ENCODE peak calls at places on chromosome X, in nine cellular contexts. Z is omental fat pad; C is NCI-H2171; I is RCC 7860; V is activated naive CD8-positive, alpha-beta T cell treated with anti-CD3 and anti-CD28 coated beads, Interleukin-2, amount 50 U/mL, for 16 hours; N is activated CD4-positive, alpha-beta T cell treated with anti-CD3 and anti-CD28 coated beads, Interleukin-2, amount 50 U/mL, for 48 hours; T is AML-193; K is astrocyte; L is CD8-positive, alpha-beta memory T cell. A is an unnamed sample.

GRCh38 chrX:6371353-6371752 is 142.7 kb upstream of the NLGN4X start:
- DNase-seq in Z (no peak), C (no peak), I (no peak), V (no peak), N (no peak), T (no peak), K (no peak), L (no peak), A (no peak)

GRCh38 chrX:53422915-53423268 is 219 bp downstream of the RIBC1 start:
- DNase-seq in Z (no peak), C (no peak), I (no peak), V (no peak), N (no peak), T (no peak), K (no peak), L (no peak), A (no peak)

GRCh38 chrX:85052207-85052606 is 48.5 kb downstream of the APOOL start:
- DNase-seq in Z (no peak), C (no peak), I (peak), V (no peak), N (no peak), T (no peak), K (no peak), L (no peak), A (no peak)

GRCh38 chrX:3177851-3178250 is 136.6 kb downstream of the ARSF start:
- DNase-seq in Z (no peak), C (no peak), I (peak), V (no peak), N (no peak), T (no peak), K (no peak), L (no peak), A (no peak)

GRCh38 chrX:2679534-2680485 is 11.3 kb upstream of the CD99 start:
- DNase-seq in Z (no peak), C (no peak), I (no peak), V (no peak), N (no peak), T (no peak), K (peak), L (no peak), A (no peak)

GRCh38 chrX:12138366-12139313 is at the start of gene FRMPD4:
- DNase-seq in Z (no peak), C (no peak), I (no peak), V (no peak), N (no peak), T (no peak), K (no peak), L (no peak), A (no peak)

GRCh38 chrX:32868524-32868895 is 342.8 kb downstream of the DMD start:
- DNase-seq in Z (no peak), C (no peak), I (no peak), V (no peak), N (no peak), T (no peak), K (no peak), L (no peak), A (no peak)

GRCh38 chrX:53287493-53288138 is 6.2 kb upstream of the IQSEC2 start:
- DNase-seq in Z (no peak), C (no peak), I (peak), V (no peak), N (peak), T (peak), K (peak), L (peak), A (peak)

GRCh38 chrX:9285342-9285771 is 179.5 kb upstream of the TBL1X start:
- DNase-seq in Z (no peak), C (no peak), I (no peak), V (peak), N (peak), T (no peak), K (no peak), L (no peak), A (no peak)

GRCh38 chrX:41604154-41604553 is 84.6 kb upstream of the GPR34 start:
- DNase-seq in Z (no peak), C (no peak), I (no peak), V (no peak), N (no peak), T (no peak), K (no peak), L (no peak), A (no peak)

GRCh38 chrX:39726810-39727209 is 370.9 kb downstream of the BCOR start:
- DNase-seq in Z (no peak), C (no peak), I (peak), V (no peak), N (no peak), T (no peak), K (peak), L (no peak), A (no peak)

GRCh38 chrX:150364347-150365050 is 1.4 kb downstream of the MAMLD1 start:
- DNase-seq in Z (no peak), C (no peak), I (no peak), V (no peak), N (peak), T (no peak), K (no peak), L (no peak), A (peak)

GRCh38 chrX:262391-262909 is 18.7 kb upstream of the PLCXD1 start:
- DNase-seq in Z (no peak), C (no peak), I (peak), V (no peak), N (no peak), T (no peak), K (no peak), L (no peak), A (peak)

GRCh38 chrX:21638311-21638710 is 19.8 kb downstream of the KLHL34 start:
- DNase-seq in Z (no peak), C (no peak), I (no peak), V (no peak), N (no peak), T (no peak), K (peak), L (no peak), A (no peak)

GRCh38 chrX:38965883-38966282 is 164.6 kb downstream of the MID1IP1 start:
- DNase-seq in Z (no peak), C (no peak), I (no peak), V (no peak), N (no peak), T (no peak), K (no peak), L (no peak), A (no peak)

GRCh38 chrX:69996102-69996468 is 53.7 kb downstream of the AWAT2 start:
- DNase-seq in Z (no peak), C (no peak), I (no peak), V (no peak), N (no peak), T (no peak), K (no peak), L (no peak), A (no peak)

GRCh38 chrX:69493193-69493592 is 10.9 kb upstream of the NALF2 start:
- DNase-seq in Z (no peak), C (no peak), I (no peak), V (no peak), N (peak), T (no peak), K (no peak), L (no peak), A (peak)

GRCh38 chrX:10168226-10168625 is 11.5 kb downstream of the CLCN4 start:
- DNase-seq in Z (no peak), C (no peak), I (no peak), V (no peak), N (no peak), T (no peak), K (no peak), L (no peak), A (no peak)

GRCh38 chrX:22392176-22392814 is 119.6 kb downstream of the CBLL2 start:
- DNase-seq in Z (no peak), C (no peak), I (no peak), V (no peak), N (no peak), T (no peak), K (peak), L (no peak), A (no peak)

GRCh38 chrX:120242807-120243206 is 7.8 kb upstream of the ZBTB33 start:
- DNase-seq in Z (no peak), C (no peak), I (no peak), V (no peak), N (no peak), T (no peak), K (no peak), L (no peak), A (no peak)

GRCh38 chrX:1679238-1679637 is 64.4 kb downstream of the ASMT start:
- DNase-seq in Z (no peak), C (no peak), I (peak), V (no peak), N (peak), T (no peak), K (no peak), L (no peak), A (no peak)

GRCh38 chrX:340121-340520 is 21.5 kb upstream of the GTPBP6 start:
- DNase-seq in Z (no peak), C (no peak), I (no peak), V (no peak), N (no peak), T (no peak), K (no peak), L (no peak), A (no peak)

GRCh38 chrX:42803320-42803719 is 25.4 kb upstream of the PPP1R2C start:
- DNase-seq in Z (no peak), C (no peak), I (peak), V (no peak), N (no peak), T (no peak), K (peak), L (no peak), A (no peak)

GRCh38 chrX:112867570-112867969 is 26.9 kb upstream of the AMOT start:
- DNase-seq in Z (no peak), C (no peak), I (no peak), V (no peak), N (no peak), T (no peak), K (no peak), L (no peak), A (no peak)

GRCh38 chrX:39645059-39645895 is 452.5 kb downstream of the BCOR start:
- DNase-seq in Z (peak), C (no peak), I (no peak), V (no peak), N (peak), T (no peak), K (peak), L (no peak), A (peak)

GRCh38 chrX:112967903-112968302 is 127.3 kb upstream of the AMOT start:
- DNase-seq in Z (no peak), C (no peak), I (no peak), V (no peak), N (no peak), T (no peak), K (no peak), L (no peak), A (no peak)

GRCh38 chrX:154411322-154411980 is at the start of gene TAFAZZIN:
- DNase-seq in Z (no peak), C (peak), I (peak), V (peak), N (peak), T (peak), K (peak), L (peak), A (peak)

GRCh38 chrX:95996294-95996693 is 688.3 kb upstream of the DIAPH2 start:
- DNase-seq in Z (no peak), C (no peak), I (no peak), V (no peak), N (no peak), T (no peak), K (no peak), L (no peak), A (no peak)

GRCh38 chrX:132958086-132958703 is at the start of gene HS6ST2:
- DNase-seq in Z (no peak), C (peak), I (no peak), V (no peak), N (peak), T (no peak), K (no peak), L (no peak), A (peak)